ENCODE peak calls at places on chromosomes 5 and 9, in eight cellular contexts. S, N, D, B, G, K, L and U are unnamed samples.

GRCh38 chr5:160959804-160960203 is 107.8 kb upstream of the ATP10B start:
- DNase-seq in L (no peak), B (no peak), N (no peak), K (no peak), G (peak), D (no peak), S (no peak), U (peak)

GRCh38 chr5:18113724-18114123 is 479.5 kb downstream of the TAF11L14 start:
- DNase-seq in S (no peak), G (peak), N (no peak), K (no peak), D (no peak), L (peak), B (no peak), U (no peak)

GRCh38 chr9:27272103-27272502 is 24.8 kb downstream of the EQTN start:
- DNase-seq in S (no peak), G (no peak), K (no peak), N (no peak), D (no peak), L (no peak), B (no peak), U (no peak)

GRCh38 chr9:95111716-95112115 is 205.8 kb downstream of the FANCC start:
- DNase-seq in G (no peak), L (no peak), N (no peak), K (no peak), D (no peak), S (no peak), B (no peak), U (no peak)

GRCh38 chr5:11909471-11909870 is 5.2 kb upstream of the CTNND2 start:
- DNase-seq in B (no peak), G (no peak), N (no peak), K (no peak), L (no peak), S (no peak), D (no peak), U (no peak)

GRCh38 chr5:151250346-151251000 is 2.5 kb upstream of the GM2A start:
- DNase-seq in G (no peak), D (no peak), L (no peak), S (no peak), N (no peak), B (no peak), K (no peak), U (no peak)

GRCh38 chr9:26266111-26266791 is 588.0 kb upstream of the TUSC1 start:
- DNase-seq in D (no peak), K (no peak), S (no peak), L (no peak), G (peak), N (no peak), B (no peak), U (no peak)

GRCh38 chr5:180390441-180391190 is 37.5 kb upstream of the GFPT2 start:
- DNase-seq in L (peak), D (no peak), K (peak), S (no peak), G (no peak), N (no peak), B (no peak), U (no peak)

GRCh38 chr5:180633283-180634177 is 15.9 kb downstream of the FLT4 start:
- DNase-seq in G (no peak), B (no peak), L (no peak), K (no peak), S (no peak), N (no peak), D (no peak), U (no peak)

GRCh38 chr5:38825494-38825893 is 20.3 kb upstream of the OSMR start:
- DNase-seq in S (no peak), D (no peak), B (no peak), L (no peak), G (peak), N (no peak), K (no peak), U (no peak)

GRCh38 chr5:100562821-100563220 is 27.6 kb downstream of the FAM174A start:
- DNase-seq in B (no peak), S (no peak), N (no peak), G (no peak), D (no peak), L (no peak), K (no peak), U (no peak)

GRCh38 chr9:83154821-83155220 is 91.9 kb upstream of the RASEF start:
- DNase-seq in G (peak), L (no peak), K (no peak), D (no peak), S (no peak), B (no peak), N (no peak), U (no peak)

GRCh38 chr5:103942587-103943186 is 380.1 kb upstream of the NUDT12 start:
- DNase-seq in L (peak), K (no peak), S (no peak), N (no peak), G (no peak), B (no peak), D (no peak), U (no peak)

GRCh38 chr9:124353166-124353768 is 62.0 kb downstream of the PSMB7 start:
- DNase-seq in S (no peak), N (no peak), G (no peak), B (no peak), L (no peak), D (no peak), K (no peak), U (no peak)

GRCh38 chr9:114303571-114303970 is 19.3 kb upstream of the ORM1 start:
- DNase-seq in S (no peak), L (no peak), N (no peak), G (no peak), K (no peak), D (no peak), B (no peak), U (no peak)

GRCh38 chr5:130055572-130055971 is 151.3 kb downstream of the CHSY3 start:
- DNase-seq in N (no peak), D (no peak), K (no peak), S (no peak), G (no peak), L (no peak), B (no peak), U (no peak)

GRCh38 chr5:156815988-156816599 is 34.0 kb upstream of the PPP1R2B start:
- DNase-seq in D (peak), L (peak), G (peak), S (no peak), N (no peak), K (no peak), B (no peak), U (no peak)

GRCh38 chr5:179275941-179276837 is 69.1 kb downstream of the ADAMTS2 start:
- DNase-seq in G (peak), K (no peak), S (no peak), L (no peak), N (no peak), B (no peak), D (peak), U (no peak)

GRCh38 chr9:128946945-128947422 is 419 bp downstream of the DOLK start:
- DNase-seq in L (peak), D (peak), N (no peak), G (peak), K (no peak), S (no peak), B (no peak), U (no peak)

GRCh38 chr9:109640232-109641078 is 139.5 kb upstream of the PALM2AKAP2 start:
- DNase-seq in N (no peak), D (peak), S (peak), G (peak), K (no peak), L (no peak), B (no peak), U (no peak)

GRCh38 chr9:87601175-87601574 is 103.5 kb downstream of the DAPK1 start:
- DNase-seq in L (no peak), S (no peak), D (no peak), G (no peak), K (no peak), N (no peak), B (no peak), U (no peak)

GRCh38 chr5:172864747-172865146 is 30.7 kb downstream of the ERGIC1 start:
- DNase-seq in D (no peak), B (no peak), L (no peak), G (no peak), S (no peak), N (no peak), K (no peak), U (no peak)

GRCh38 chr5:78553578-78553977 is 95.0 kb downstream of the LHFPL2 start:
- DNase-seq in G (no peak), L (no peak), B (no peak), S (no peak), K (no peak), D (no peak), N (no peak), U (no peak)

GRCh38 chr9:106801816-106802215 is 61.1 kb upstream of the ZNF462 start:
- DNase-seq in D (no peak), G (no peak), N (no peak), L (no peak), K (no peak), S (no peak), B (no peak), U (no peak)

GRCh38 chr9:76725885-76726284 is 38.4 kb upstream of the PCA3 start:
- DNase-seq in K (no peak), G (no peak), D (no peak), B (no peak), S (no peak), L (no peak), N (no peak), U (no peak)